ENCODE peak calls at places on chromosomes 5 and 9, in nine cellular contexts. One of them, this sample, is unnamed.

GRCh38 chr9:73137286-73137899 is 14.3 kb upstream of the ANXA1 start:
- DNase-seq in NCI-H2081 treated with DMSO at 0.1 percent for 48 hours: no peak
- DNase-seq in IMR-90: no peak
- DNase-seq in effector CD4-positive, alpha-beta T cell: no peak
- DNase-seq in stimulated activated naive CD8-positive, alpha-beta T cell treated with anti-CD3 and anti-CD28 coated beads, Interleukin-15, amount 100 ng/mL, for 72 hours: no peak
- DNase-seq in GM06990: no peak
- DNase-seq in HL-60: no peak
- DNase-seq in A172: no peak
- DNase-seq in T-helper 1 cell: no peak
- DNase-seq in this sample: no peak

GRCh38 chr5:142886211-142886610 is 116.0 kb downstream of the ARHGAP26 start:
- DNase-seq in NCI-H2081 treated with DMSO at 0.1 percent for 48 hours: no peak
- DNase-seq in IMR-90: peak
- DNase-seq in effector CD4-positive, alpha-beta T cell: no peak
- DNase-seq in stimulated activated naive CD8-positive, alpha-beta T cell treated with anti-CD3 and anti-CD28 coated beads, Interleukin-15, amount 100 ng/mL, for 72 hours: no peak
- DNase-seq in GM06990: no peak
- DNase-seq in HL-60: no peak
- DNase-seq in A172: peak
- DNase-seq in T-helper 1 cell: no peak
- DNase-seq in this sample: no peak

GRCh38 chr5:54638090-54638489 is 120.5 kb downstream of the SNX18 start:
- DNase-seq in NCI-H2081 treated with DMSO at 0.1 percent for 48 hours: no peak
- DNase-seq in IMR-90: no peak
- DNase-seq in effector CD4-positive, alpha-beta T cell: no peak
- DNase-seq in stimulated activated naive CD8-positive, alpha-beta T cell treated with anti-CD3 and anti-CD28 coated beads, Interleukin-15, amount 100 ng/mL, for 72 hours: no peak
- DNase-seq in GM06990: no peak
- DNase-seq in HL-60: no peak
- DNase-seq in A172: no peak
- DNase-seq in T-helper 1 cell: no peak
- DNase-seq in this sample: no peak

GRCh38 chr5:144469106-144469505 is 298.4 kb downstream of the KCTD16 start:
- DNase-seq in NCI-H2081 treated with DMSO at 0.1 percent for 48 hours: no peak
- DNase-seq in IMR-90: peak
- DNase-seq in effector CD4-positive, alpha-beta T cell: no peak
- DNase-seq in stimulated activated naive CD8-positive, alpha-beta T cell treated with anti-CD3 and anti-CD28 coated beads, Interleukin-15, amount 100 ng/mL, for 72 hours: no peak
- DNase-seq in GM06990: no peak
- DNase-seq in HL-60: no peak
- DNase-seq in A172: no peak
- DNase-seq in T-helper 1 cell: no peak
- DNase-seq in this sample: no peak

GRCh38 chr9:86368871-86369521 is 14.8 kb upstream of the TUT7 start:
- DNase-seq in NCI-H2081 treated with DMSO at 0.1 percent for 48 hours: no peak
- DNase-seq in IMR-90: peak
- DNase-seq in effector CD4-positive, alpha-beta T cell: no peak
- DNase-seq in stimulated activated naive CD8-positive, alpha-beta T cell treated with anti-CD3 and anti-CD28 coated beads, Interleukin-15, amount 100 ng/mL, for 72 hours: no peak
- DNase-seq in GM06990: no peak
- DNase-seq in HL-60: peak
- DNase-seq in A172: peak
- DNase-seq in T-helper 1 cell: no peak
- DNase-seq in this sample: no peak

GRCh38 chr5:64592942-64593341 is 87.1 kb downstream of the RGS7BP start:
- DNase-seq in NCI-H2081 treated with DMSO at 0.1 percent for 48 hours: no peak
- DNase-seq in IMR-90: no peak
- DNase-seq in effector CD4-positive, alpha-beta T cell: no peak
- DNase-seq in stimulated activated naive CD8-positive, alpha-beta T cell treated with anti-CD3 and anti-CD28 coated beads, Interleukin-15, amount 100 ng/mL, for 72 hours: no peak
- DNase-seq in GM06990: no peak
- DNase-seq in HL-60: no peak
- DNase-seq in A172: no peak
- DNase-seq in T-helper 1 cell: no peak
- DNase-seq in this sample: no peak

GRCh38 chr9:116336133-116336862 is 182.7 kb downstream of the PAPPA start:
- DNase-seq in NCI-H2081 treated with DMSO at 0.1 percent for 48 hours: no peak
- DNase-seq in IMR-90: peak
- DNase-seq in effector CD4-positive, alpha-beta T cell: no peak
- DNase-seq in stimulated activated naive CD8-positive, alpha-beta T cell treated with anti-CD3 and anti-CD28 coated beads, Interleukin-15, amount 100 ng/mL, for 72 hours: no peak
- DNase-seq in GM06990: no peak
- DNase-seq in HL-60: no peak
- DNase-seq in A172: no peak
- DNase-seq in T-helper 1 cell: no peak
- DNase-seq in this sample: no peak

GRCh38 chr5:139271201-139272027 is 22.1 kb upstream of the MATR3 start:
- DNase-seq in NCI-H2081 treated with DMSO at 0.1 percent for 48 hours: no peak
- DNase-seq in IMR-90: peak
- DNase-seq in effector CD4-positive, alpha-beta T cell: no peak
- DNase-seq in stimulated activated naive CD8-positive, alpha-beta T cell treated with anti-CD3 and anti-CD28 coated beads, Interleukin-15, amount 100 ng/mL, for 72 hours: no peak
- DNase-seq in GM06990: no peak
- DNase-seq in HL-60: no peak
- DNase-seq in A172: peak
- DNase-seq in T-helper 1 cell: no peak
- DNase-seq in this sample: no peak

GRCh38 chr5:68630354-68630753 is 414.8 kb downstream of the PIK3R1 start:
- DNase-seq in NCI-H2081 treated with DMSO at 0.1 percent for 48 hours: no peak
- DNase-seq in IMR-90: no peak
- DNase-seq in effector CD4-positive, alpha-beta T cell: no peak
- DNase-seq in stimulated activated naive CD8-positive, alpha-beta T cell treated with anti-CD3 and anti-CD28 coated beads, Interleukin-15, amount 100 ng/mL, for 72 hours: no peak
- DNase-seq in GM06990: no peak
- DNase-seq in HL-60: no peak
- DNase-seq in A172: no peak
- DNase-seq in T-helper 1 cell: no peak
- DNase-seq in this sample: no peak

GRCh38 chr9:127628644-127629467 is 16.8 kb downstream of the STXBP1 start:
- DNase-seq in NCI-H2081 treated with DMSO at 0.1 percent for 48 hours: no peak
- DNase-seq in IMR-90: no peak
- DNase-seq in effector CD4-positive, alpha-beta T cell: no peak
- DNase-seq in stimulated activated naive CD8-positive, alpha-beta T cell treated with anti-CD3 and anti-CD28 coated beads, Interleukin-15, amount 100 ng/mL, for 72 hours: no peak
- DNase-seq in GM06990: no peak
- DNase-seq in HL-60: no peak
- DNase-seq in A172: no peak
- DNase-seq in T-helper 1 cell: no peak
- DNase-seq in this sample: no peak

GRCh38 chr9:108166509-108166908 is 676.9 kb upstream of the KLF4 start:
- DNase-seq in NCI-H2081 treated with DMSO at 0.1 percent for 48 hours: no peak
- DNase-seq in IMR-90: no peak
- DNase-seq in effector CD4-positive, alpha-beta T cell: no peak
- DNase-seq in stimulated activated naive CD8-positive, alpha-beta T cell treated with anti-CD3 and anti-CD28 coated beads, Interleukin-15, amount 100 ng/mL, for 72 hours: no peak
- DNase-seq in GM06990: no peak
- DNase-seq in HL-60: no peak
- DNase-seq in A172: no peak
- DNase-seq in T-helper 1 cell: no peak
- DNase-seq in this sample: no peak

GRCh38 chr5:172956936-172957335 is 2.3 kb upstream of the RPL26L1 start:
- DNase-seq in NCI-H2081 treated with DMSO at 0.1 percent for 48 hours: no peak
- DNase-seq in IMR-90: no peak
- DNase-seq in effector CD4-positive, alpha-beta T cell: no peak
- DNase-seq in stimulated activated naive CD8-positive, alpha-beta T cell treated with anti-CD3 and anti-CD28 coated beads, Interleukin-15, amount 100 ng/mL, for 72 hours: no peak
- DNase-seq in GM06990: no peak
- DNase-seq in HL-60: peak
- DNase-seq in A172: no peak
- DNase-seq in T-helper 1 cell: no peak
- DNase-seq in this sample: no peak

GRCh38 chr9:20835364-20836286 is 151.6 kb downstream of the FOCAD start:
- DNase-seq in NCI-H2081 treated with DMSO at 0.1 percent for 48 hours: no peak
- DNase-seq in IMR-90: peak
- DNase-seq in effector CD4-positive, alpha-beta T cell: no peak
- DNase-seq in stimulated activated naive CD8-positive, alpha-beta T cell treated with anti-CD3 and anti-CD28 coated beads, Interleukin-15, amount 100 ng/mL, for 72 hours: no peak
- DNase-seq in GM06990: no peak
- DNase-seq in HL-60: no peak
- DNase-seq in A172: peak
- DNase-seq in T-helper 1 cell: no peak
- DNase-seq in this sample: no peak

GRCh38 chr5:142176255-142176654 is 67.7 kb downstream of the NDFIP1 start:
- DNase-seq in NCI-H2081 treated with DMSO at 0.1 percent for 48 hours: no peak
- DNase-seq in IMR-90: no peak
- DNase-seq in effector CD4-positive, alpha-beta T cell: no peak
- DNase-seq in stimulated activated naive CD8-positive, alpha-beta T cell treated with anti-CD3 and anti-CD28 coated beads, Interleukin-15, amount 100 ng/mL, for 72 hours: no peak
- DNase-seq in GM06990: no peak
- DNase-seq in HL-60: no peak
- DNase-seq in A172: no peak
- DNase-seq in T-helper 1 cell: no peak
- DNase-seq in this sample: no peak

GRCh38 chr5:86523718-86524117 is 94.0 kb upstream of the COX7C start:
- DNase-seq in NCI-H2081 treated with DMSO at 0.1 percent for 48 hours: no peak
- DNase-seq in IMR-90: no peak
- DNase-seq in effector CD4-positive, alpha-beta T cell: no peak
- DNase-seq in stimulated activated naive CD8-positive, alpha-beta T cell treated with anti-CD3 and anti-CD28 coated beads, Interleukin-15, amount 100 ng/mL, for 72 hours: no peak
- DNase-seq in GM06990: no peak
- DNase-seq in HL-60: no peak
- DNase-seq in A172: no peak
- DNase-seq in T-helper 1 cell: no peak
- DNase-seq in this sample: no peak

GRCh38 chr5:107461770-107462169 is 209.0 kb downstream of the EFNA5 start:
- DNase-seq in NCI-H2081 treated with DMSO at 0.1 percent for 48 hours: no peak
- DNase-seq in IMR-90: no peak
- DNase-seq in effector CD4-positive, alpha-beta T cell: no peak
- DNase-seq in stimulated activated naive CD8-positive, alpha-beta T cell treated with anti-CD3 and anti-CD28 coated beads, Interleukin-15, amount 100 ng/mL, for 72 hours: no peak
- DNase-seq in GM06990: no peak
- DNase-seq in HL-60: no peak
- DNase-seq in A172: no peak
- DNase-seq in T-helper 1 cell: no peak
- DNase-seq in this sample: no peak

GRCh38 chr5:57494104-57495098 is 11.8 kb upstream of the ACTBL2 start:
- DNase-seq in NCI-H2081 treated with DMSO at 0.1 percent for 48 hours: no peak
- DNase-seq in IMR-90: peak
- DNase-seq in effector CD4-positive, alpha-beta T cell: no peak
- DNase-seq in stimulated activated naive CD8-positive, alpha-beta T cell treated with anti-CD3 and anti-CD28 coated beads, Interleukin-15, amount 100 ng/mL, for 72 hours: peak
- DNase-seq in GM06990: no peak
- DNase-seq in HL-60: peak
- DNase-seq in A172: peak
- DNase-seq in T-helper 1 cell: no peak
- DNase-seq in this sample: peak

GRCh38 chr9:71646131-71646530 is 122.2 kb downstream of the CEMIP2 start:
- DNase-seq in NCI-H2081 treated with DMSO at 0.1 percent for 48 hours: no peak
- DNase-seq in IMR-90: no peak
- DNase-seq in effector CD4-positive, alpha-beta T cell: no peak
- DNase-seq in stimulated activated naive CD8-positive, alpha-beta T cell treated with anti-CD3 and anti-CD28 coated beads, Interleukin-15, amount 100 ng/mL, for 72 hours: no peak
- DNase-seq in GM06990: no peak
- DNase-seq in HL-60: no peak
- DNase-seq in A172: no peak
- DNase-seq in T-helper 1 cell: no peak
- DNase-seq in this sample: no peak

GRCh38 chr5:113574417-113574816 is 60.9 kb downstream of the YTHDC2 start:
- DNase-seq in NCI-H2081 treated with DMSO at 0.1 percent for 48 hours: no peak
- DNase-seq in IMR-90: peak
- DNase-seq in effector CD4-positive, alpha-beta T cell: no peak
- DNase-seq in stimulated activated naive CD8-positive, alpha-beta T cell treated with anti-CD3 and anti-CD28 coated beads, Interleukin-15, amount 100 ng/mL, for 72 hours: no peak
- DNase-seq in GM06990: no peak
- DNase-seq in HL-60: no peak
- DNase-seq in A172: peak
- DNase-seq in T-helper 1 cell: no peak
- DNase-seq in this sample: no peak

GRCh38 chr9:133991964-133992779 is at the start of gene VAV2:
- DNase-seq in NCI-H2081 treated with DMSO at 0.1 percent for 48 hours: no peak
- DNase-seq in IMR-90: peak
- DNase-seq in effector CD4-positive, alpha-beta T cell: peak
- DNase-seq in stimulated activated naive CD8-positive, alpha-beta T cell treated with anti-CD3 and anti-CD28 coated beads, Interleukin-15, amount 100 ng/mL, for 72 hours: peak
- DNase-seq in GM06990: peak
- DNase-seq in HL-60: no peak
- DNase-seq in A172: peak
- DNase-seq in T-helper 1 cell: peak
- DNase-seq in this sample: no peak

GRCh38 chr9:106069241-106069640 is 374.9 kb downstream of the TMEM38B start:
- DNase-seq in NCI-H2081 treated with DMSO at 0.1 percent for 48 hours: no peak
- DNase-seq in IMR-90: no peak
- DNase-seq in effector CD4-positive, alpha-beta T cell: no peak
- DNase-seq in stimulated activated naive CD8-positive, alpha-beta T cell treated with anti-CD3 and anti-CD28 coated beads, Interleukin-15, amount 100 ng/mL, for 72 hours: no peak
- DNase-seq in GM06990: no peak
- DNase-seq in HL-60: no peak
- DNase-seq in A172: no peak
- DNase-seq in T-helper 1 cell: no peak
- DNase-seq in this sample: no peak

GRCh38 chr5:144547098-144547499 is 376.4 kb downstream of the KCTD16 start:
- DNase-seq in NCI-H2081 treated with DMSO at 0.1 percent for 48 hours: no peak
- DNase-seq in IMR-90: peak
- DNase-seq in effector CD4-positive, alpha-beta T cell: no peak
- DNase-seq in stimulated activated naive CD8-positive, alpha-beta T cell treated with anti-CD3 and anti-CD28 coated beads, Interleukin-15, amount 100 ng/mL, for 72 hours: no peak
- DNase-seq in GM06990: no peak
- DNase-seq in HL-60: no peak
- DNase-seq in A172: no peak
- DNase-seq in T-helper 1 cell: no peak
- DNase-seq in this sample: no peak

GRCh38 chr5:138918680-138919079 is 43.5 kb upstream of the LRRTM2 start:
- DNase-seq in NCI-H2081 treated with DMSO at 0.1 percent for 48 hours: no peak
- DNase-seq in IMR-90: no peak
- DNase-seq in effector CD4-positive, alpha-beta T cell: no peak
- DNase-seq in stimulated activated naive CD8-positive, alpha-beta T cell treated with anti-CD3 and anti-CD28 coated beads, Interleukin-15, amount 100 ng/mL, for 72 hours: no peak
- DNase-seq in GM06990: no peak
- DNase-seq in HL-60: no peak
- DNase-seq in A172: no peak
- DNase-seq in T-helper 1 cell: no peak
- DNase-seq in this sample: no peak

GRCh38 chr9:11204521-11204920 is 591.7 kb upstream of the PTPRD start:
- DNase-seq in NCI-H2081 treated with DMSO at 0.1 percent for 48 hours: no peak
- DNase-seq in IMR-90: no peak
- DNase-seq in effector CD4-positive, alpha-beta T cell: no peak
- DNase-seq in stimulated activated naive CD8-positive, alpha-beta T cell treated with anti-CD3 and anti-CD28 coated beads, Interleukin-15, amount 100 ng/mL, for 72 hours: no peak
- DNase-seq in GM06990: no peak
- DNase-seq in HL-60: no peak
- DNase-seq in A172: peak
- DNase-seq in T-helper 1 cell: no peak
- DNase-seq in this sample: no peak

GRCh38 chr9:127139071-127139731 is 16.8 kb upstream of the ANGPTL2 start:
- DNase-seq in NCI-H2081 treated with DMSO at 0.1 percent for 48 hours: no peak
- DNase-seq in IMR-90: no peak
- DNase-seq in effector CD4-positive, alpha-beta T cell: no peak
- DNase-seq in stimulated activated naive CD8-positive, alpha-beta T cell treated with anti-CD3 and anti-CD28 coated beads, Interleukin-15, amount 100 ng/mL, for 72 hours: no peak
- DNase-seq in GM06990: no peak
- DNase-seq in HL-60: no peak
- DNase-seq in A172: no peak
- DNase-seq in T-helper 1 cell: no peak
- DNase-seq in this sample: peak

GRCh38 chr5:64690417-64691151 is at the start of gene SHISAL2B:
- DNase-seq in NCI-H2081 treated with DMSO at 0.1 percent for 48 hours: no peak
- DNase-seq in IMR-90: no peak
- DNase-seq in effector CD4-positive, alpha-beta T cell: no peak
- DNase-seq in stimulated activated naive CD8-positive, alpha-beta T cell treated with anti-CD3 and anti-CD28 coated beads, Interleukin-15, amount 100 ng/mL, for 72 hours: no peak
- DNase-seq in GM06990: peak
- DNase-seq in HL-60: peak
- DNase-seq in A172: no peak
- DNase-seq in T-helper 1 cell: no peak
- DNase-seq in this sample: no peak

GRCh38 chr5:29942089-29942488 is 1251.4 kb upstream of the CDH6 start:
- DNase-seq in NCI-H2081 treated with DMSO at 0.1 percent for 48 hours: no peak
- DNase-seq in IMR-90: no peak
- DNase-seq in effector CD4-positive, alpha-beta T cell: no peak
- DNase-seq in stimulated activated naive CD8-positive, alpha-beta T cell treated with anti-CD3 and anti-CD28 coated beads, Interleukin-15, amount 100 ng/mL, for 72 hours: no peak
- DNase-seq in GM06990: no peak
- DNase-seq in HL-60: no peak
- DNase-seq in A172: peak
- DNase-seq in T-helper 1 cell: no peak
- DNase-seq in this sample: no peak

GRCh38 chr5:72407541-72407940 is 87.4 kb downstream of the PTCD2 start:
- DNase-seq in NCI-H2081 treated with DMSO at 0.1 percent for 48 hours: no peak
- DNase-seq in IMR-90: peak
- DNase-seq in effector CD4-positive, alpha-beta T cell: no peak
- DNase-seq in stimulated activated naive CD8-positive, alpha-beta T cell treated with anti-CD3 and anti-CD28 coated beads, Interleukin-15, amount 100 ng/mL, for 72 hours: no peak
- DNase-seq in GM06990: no peak
- DNase-seq in HL-60: no peak
- DNase-seq in A172: no peak
- DNase-seq in T-helper 1 cell: no peak
- DNase-seq in this sample: no peak

GRCh38 chr9:2870340-2870739 is 26.4 kb upstream of the PUM3 start:
- DNase-seq in NCI-H2081 treated with DMSO at 0.1 percent for 48 hours: no peak
- DNase-seq in IMR-90: no peak
- DNase-seq in effector CD4-positive, alpha-beta T cell: no peak
- DNase-seq in stimulated activated naive CD8-positive, alpha-beta T cell treated with anti-CD3 and anti-CD28 coated beads, Interleukin-15, amount 100 ng/mL, for 72 hours: no peak
- DNase-seq in GM06990: no peak
- DNase-seq in HL-60: no peak
- DNase-seq in A172: no peak
- DNase-seq in T-helper 1 cell: no peak
- DNase-seq in this sample: no peak

GRCh38 chr9:20087481-20087880 is 298.6 kb upstream of the SLC24A2 start:
- DNase-seq in NCI-H2081 treated with DMSO at 0.1 percent for 48 hours: no peak
- DNase-seq in IMR-90: peak
- DNase-seq in effector CD4-positive, alpha-beta T cell: no peak
- DNase-seq in stimulated activated naive CD8-positive, alpha-beta T cell treated with anti-CD3 and anti-CD28 coated beads, Interleukin-15, amount 100 ng/mL, for 72 hours: no peak
- DNase-seq in GM06990: no peak
- DNase-seq in HL-60: no peak
- DNase-seq in A172: no peak
- DNase-seq in T-helper 1 cell: no peak
- DNase-seq in this sample: no peak

GRCh38 chr9:106916491-106917235 is 53.7 kb downstream of the ZNF462 start:
- DNase-seq in NCI-H2081 treated with DMSO at 0.1 percent for 48 hours: no peak
- DNase-seq in IMR-90: peak
- DNase-seq in effector CD4-positive, alpha-beta T cell: no peak
- DNase-seq in stimulated activated naive CD8-positive, alpha-beta T cell treated with anti-CD3 and anti-CD28 coated beads, Interleukin-15, amount 100 ng/mL, for 72 hours: no peak
- DNase-seq in GM06990: no peak
- DNase-seq in HL-60: no peak
- DNase-seq in A172: peak
- DNase-seq in T-helper 1 cell: no peak
- DNase-seq in this sample: no peak